ENCODE peak calls at places on chromosomes 5 and 9, in eight cellular contexts. H is AG04449, N is GM12864, U is NB4, L is astrocyte of the spinal cord, D is left ventricle myocardium inferior, I is SJSA1, A is mesendoderm. P is an unnamed sample.
A peak's percentile ranks its signal among the peaks of the same experiment; 100 is the strongest.

GRCh38 chr5:139131062-139131856 is 66.9 kb downstream of the SIL1 start:
- DNase-seq in H (no peak), N (no peak), U (no peak), L (peak; percentile 50), D (peak; percentile 24), I (no peak), A (no peak), P (no peak)

GRCh38 chr5:164627051-164627450 is 1121.6 kb downstream of the MAT2B start:
- DNase-seq in H (no peak), N (no peak), U (peak; percentile 54), L (no peak), D (no peak), I (no peak), A (no peak), P (no peak)

GRCh38 chr5:8843766-8844165 is 702.1 kb downstream of the SEMA5A start:
- DNase-seq in H (no peak), N (no peak), U (no peak), L (peak; percentile 77), D (peak; percentile 31), I (peak; percentile 39), A (no peak), P (no peak)

GRCh38 chr9:91428927-91429351 is 5.3 kb upstream of the NFIL3 start:
- DNase-seq in H (no peak), N (no peak), U (peak; percentile 79), L (no peak), D (no peak), I (no peak), A (no peak), P (no peak)

GRCh38 chr5:14608169-14608568 is 26.6 kb downstream of the OTULINL start:
- DNase-seq in H (no peak), N (no peak), U (peak; percentile 31), L (no peak), D (no peak), I (no peak), A (no peak), P (no peak)

GRCh38 chr5:134148316-134148715 is 28.4 kb downstream of the SKP1 start:
- DNase-seq in H (no peak), N (no peak), U (no peak), L (no peak), D (no peak), I (no peak), A (no peak), P (no peak)

GRCh38 chr9:126292736-126293521 is 33.7 kb upstream of the MVB12B start:
- DNase-seq in H (no peak), N (no peak), U (no peak), L (no peak), D (no peak), I (no peak), A (no peak), P (no peak)

GRCh38 chr5:3347741-3348140 is 247.9 kb upstream of the IRX1 start:
- DNase-seq in H (no peak), N (no peak), U (no peak), L (no peak), D (no peak), I (no peak), A (no peak), P (no peak)

GRCh38 chr5:110333384-110333783 is 393.1 kb downstream of the TMEM232 start:
- DNase-seq in H (no peak), N (no peak), U (peak; percentile 36), L (peak; percentile 39), D (no peak), I (no peak), A (peak; percentile 79), P (peak; percentile 7)

GRCh38 chr5:124741711-124742496 is 4.5 kb downstream of the ZNF608 start:
- DNase-seq in H (no peak), N (no peak), U (no peak), L (peak; percentile 94), D (no peak), I (peak; percentile 89), A (peak; percentile 92), P (no peak)

GRCh38 chr5:129111351-129111750 is 16.8 kb downstream of the ISOC1 start:
- DNase-seq in H (no peak), N (no peak), U (no peak), L (no peak), D (no peak), I (no peak), A (no peak), P (no peak)

GRCh38 chr5:89351232-89351631 is 468.2 kb upstream of the MEF2C start:
- DNase-seq in H (peak; percentile 52), N (no peak), U (no peak), L (peak; percentile 83), D (no peak), I (peak; percentile 18), A (no peak), P (no peak)

GRCh38 chr5:123398058-123398728 is 25.0 kb downstream of the CEP120 start:
- DNase-seq in H (no peak), N (no peak), U (peak; percentile 45), L (no peak), D (no peak), I (no peak), A (no peak), P (no peak)

GRCh38 chr9:133680250-133680975 is 44.2 kb downstream of the DBH start:
- DNase-seq in H (no peak), N (no peak), U (no peak), L (no peak), D (peak; percentile 11), I (no peak), A (no peak), P (no peak)

GRCh38 chr9:127049044-127049443 is 73.4 kb downstream of the ANGPTL2 start:
- DNase-seq in H (peak; percentile 51), N (peak; percentile 27), U (peak; percentile 27), L (peak; percentile 90), D (no peak), I (peak; percentile 65), A (no peak), P (peak; percentile 31)

GRCh38 chr9:84669293-84670105 is at the start of gene NTRK2:
- DNase-seq in H (no peak), N (no peak), U (no peak), L (peak; percentile 52), D (peak; percentile 36), I (peak; percentile 12), A (peak; percentile 60), P (no peak)

GRCh38 chr5:131252824-131253171 is 11.1 kb upstream of the CDC42SE2 start:
- DNase-seq in H (no peak), N (peak; percentile 89), U (peak; percentile 97), L (no peak), D (peak; percentile 34), I (no peak), A (no peak), P (peak; percentile 94)
- H3K4me3 ChIP-seq in H (no peak overlapping the region), N (peak overlapping the region; percentile 52), U (peak overlapping the region; percentile 58), L (no peak overlapping the region), D (peak overlapping the region; percentile 9), I (no peak overlapping the region), A (no peak overlapping the region), P (peak overlapping the region; percentile 71)

GRCh38 chr5:78776637-78777036 is 128.1 kb upstream of the LHFPL2 start:
- DNase-seq in H (no peak), N (no peak), U (peak; percentile 18), L (peak; percentile 47), D (no peak), I (peak; percentile 27), A (no peak), P (no peak)

GRCh38 chr5:78778538-78778937 is 130.0 kb upstream of the LHFPL2 start:
- DNase-seq in H (no peak), N (no peak), U (no peak), L (peak; percentile 61), D (no peak), I (peak; percentile 20), A (no peak), P (no peak)

GRCh38 chr5:78779262-78779661 is 130.7 kb upstream of the LHFPL2 start:
- DNase-seq in H (no peak), N (no peak), U (no peak), L (no peak), D (no peak), I (no peak), A (no peak), P (no peak)

GRCh38 chr5:78779771-78780616 is 131.4 kb upstream of the LHFPL2 start:
- DNase-seq in H (no peak), N (no peak), U (peak; percentile 14), L (peak; percentile 59), D (no peak), I (no peak), A (peak; percentile 41), P (no peak)

DNA sequence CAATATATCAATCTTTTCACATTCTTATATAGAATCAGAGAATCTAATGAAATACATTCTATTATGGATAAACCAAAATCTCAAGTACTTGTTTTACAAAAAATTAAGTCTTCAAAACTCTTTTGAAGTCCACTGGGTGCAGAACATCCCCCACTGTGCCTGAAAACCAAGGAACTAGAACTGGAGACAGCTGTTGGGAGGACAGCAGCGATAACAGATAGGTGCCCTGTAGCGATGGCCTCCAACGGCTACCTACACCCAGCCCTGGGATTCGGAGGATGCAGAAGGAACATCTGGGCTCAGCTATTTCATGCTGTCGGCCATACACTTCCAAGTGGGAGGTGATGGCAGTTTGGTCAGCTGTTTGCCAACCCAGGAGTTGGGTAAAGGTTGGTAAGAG is 129.3 kb upstream of the LHFPL2 start:
- DNase-seq in H (no peak), N (no peak), U (no peak), L (no peak), D (no peak), I (no peak), A (no peak), P (no peak)
- H3K4me3 ChIP-seq in H (no peak overlapping the region), N (no peak overlapping the region), U (no peak overlapping the region), L (no peak overlapping the region), D (no peak overlapping the region), I (no peak overlapping the region), A (no peak overlapping the region), P (no peak overlapping the region)

DNA sequence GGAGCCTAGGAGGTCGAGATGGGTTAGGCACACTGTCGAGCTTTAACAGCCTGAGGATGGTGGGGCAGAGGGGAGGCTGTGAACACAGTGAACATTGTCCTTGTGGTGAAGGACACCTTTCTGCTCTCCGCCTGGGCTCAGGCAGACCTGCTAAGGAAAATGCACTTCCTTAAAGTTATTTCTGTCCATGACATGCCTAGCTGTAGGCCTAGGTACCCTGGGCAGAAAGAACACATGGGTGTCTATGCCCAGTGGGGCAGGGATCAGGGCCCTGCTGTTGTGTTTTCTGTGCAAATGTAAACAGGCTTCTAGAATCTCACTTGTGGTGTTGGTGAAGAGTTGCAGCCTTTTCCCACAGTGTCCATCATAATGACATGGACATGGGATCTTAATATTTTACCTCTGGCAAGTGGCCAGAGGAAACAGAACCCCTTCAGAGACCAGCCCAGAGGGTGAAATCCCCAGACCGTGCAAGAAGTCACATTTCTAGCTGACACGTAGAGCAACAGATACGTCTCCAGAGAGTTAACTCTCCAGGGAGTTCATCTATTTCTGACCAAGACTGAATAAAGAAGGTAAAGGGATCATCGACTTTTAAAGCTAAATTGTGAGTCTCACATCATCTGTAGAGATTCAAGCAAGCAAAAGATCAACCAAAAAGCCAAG is 79.2 kb downstream of the C9orf152 start:
- DNase-seq in H (no peak), N (no peak), U (no peak), L (no peak), D (no peak), I (no peak), A (no peak), P (no peak)
- H3K4me3 ChIP-seq in H (no peak overlapping the region), N (no peak overlapping the region), U (no peak overlapping the region), L (no peak overlapping the region), D (peak overlapping the region; percentile 65), I (no peak overlapping the region), A (no peak overlapping the region), P (no peak overlapping the region)

GRCh38 chr5:177491429-177491945 is 5.9 kb downstream of the PDLIM7 start:
- DNase-seq in H (no peak), N (no peak), U (peak; percentile 56), L (peak; percentile 56), D (no peak), I (no peak), A (peak; percentile 91), P (peak; percentile 75)
- H3K4me3 ChIP-seq in H (no peak overlapping the region), N (no peak overlapping the region), U (no peak overlapping the region), L (no peak overlapping the region), D (no peak overlapping the region), I (no peak overlapping the region), A (no peak overlapping the region), P (no peak overlapping the region)